ENCODE peak calls at places on chromosomes 5 and 9, in five cellular contexts. N is HCEC 1CT; S is cardiac fibroblast; W is stimulated activated CD4-positive, alpha-beta T cell treated with anti-CD3 and anti-CD28 coated beads, Interleukin-15, amount 100 ng/mL, for 1 hour; R is central memory CD4-positive, alpha-beta T cell. O is an unnamed sample.

GRCh38 chr9:129626944-129627297 is 958 bp downstream of the NTMT1 start:
- DNase-seq in R (peak; percentile 36), S (peak; percentile 78), N (peak; percentile 78), W (no peak), O (peak; percentile 92)

GRCh38 chr5:677131-678101 is 15.7 kb downstream of the TPPP start:
- DNase-seq in N (no peak), R (no peak), S (no peak), W (no peak), O (no peak)

GRCh38 chr5:7995688-7996294 is 126.8 kb downstream of the MTRR start:
- DNase-seq in W (no peak), N (no peak), R (no peak), S (no peak), O (no peak)

GRCh38 chr5:179234563-179235135 is 110.6 kb downstream of the ADAMTS2 start:
- DNase-seq in N (no peak), S (no peak), W (no peak), R (no peak), O (no peak)

GRCh38 chr9:73183917-73184861 is 32.5 kb downstream of the ANXA1 start:
- DNase-seq in W (no peak), N (peak; percentile 49), S (peak; percentile 72), R (peak; percentile 52), O (peak; percentile 65)

GRCh38 chr9:14240491-14240890 is 73.5 kb downstream of the NFIB start:
- DNase-seq in R (no peak), S (peak; percentile 79), W (no peak), N (no peak), O (peak; percentile 44)

GRCh38 chr5:74517700-74518099 is 122.8 kb downstream of the ENC1 start:
- DNase-seq in N (peak; percentile 76), R (no peak), W (no peak), S (peak; percentile 45), O (peak; percentile 86)

GRCh38 chr9:96559339-96559943 is 60.2 kb downstream of the CDC14B start:
- DNase-seq in S (no peak), W (no peak), R (no peak), N (no peak), O (no peak)

GRCh38 chr5:121982500-121983261 is 20.9 kb downstream of the SRFBP1 start:
- DNase-seq in R (no peak), S (no peak), N (peak; percentile 31), W (no peak), O (peak; percentile 19)

GRCh38 chr5:174667526-174667925 is 56.9 kb upstream of the MSX2 start:
- DNase-seq in N (no peak), R (no peak), W (no peak), S (no peak), O (no peak)

GRCh38 chr5:140261403-140262171 is 41.3 kb downstream of the PFDN1 start:
- DNase-seq in R (peak; percentile 54), W (no peak), N (peak; percentile 90), S (peak; percentile 86), O (peak; percentile 92)

O was measured in IMR-90.